ENCODE peak calls at places on chromosomes 1 and 21, in seven cellular contexts. V is hepatocyte, J is MM.1S, M is HCT116, G is GM23248, E is OCI-LY7, O is GM23338. W is an unnamed sample.

GRCh38 chr1:113912594-113913311 is 7.6 kb downstream of the DCLRE1B start:
- DNase-seq in V (peak; percentile 16), J (no peak), M (no peak), G (peak; percentile 67), E (no peak), O (no peak), W (no peak)

GRCh38 chr1:51482881-51483280 is 36.2 kb downstream of the EPS15 start:
- DNase-seq in V (no peak), J (no peak), M (no peak), G (peak; percentile 37), E (no peak), O (no peak), W (no peak)

GRCh38 chr1:245704765-245705164 is 550.0 kb downstream of the KIF26B start:
- DNase-seq in V (no peak), J (no peak), M (no peak), G (peak; percentile 65), E (no peak), O (no peak), W (no peak)

GRCh38 chr1:151346082-151346768 is 827 bp downstream of the RFX5 start:
- DNase-seq in V (peak; percentile 10), J (no peak), M (no peak), G (no peak), E (peak; percentile 26), O (peak; percentile 3), W (no peak)

GRCh38 chr1:201119826-201120225 is 7.2 kb downstream of the ASCL5 start:
- DNase-seq in V (no peak), J (no peak), M (no peak), G (no peak), E (peak; percentile 52), O (no peak), W (no peak)

GRCh38 chr1:211985556-211986264 is 49.6 kb downstream of the INTS7 start:
- DNase-seq in V (peak; percentile 21), J (peak; percentile 15), M (no peak), G (no peak), E (no peak), O (no peak), W (no peak)

GRCh38 chr1:225467193-225468020 is 39.6 kb upstream of the LBR start:
- DNase-seq in V (no peak), J (peak; percentile 91), M (no peak), G (no peak), E (peak; percentile 96), O (no peak), W (no peak)

GRCh38 chr21:37198989-37199924 is 67.9 kb downstream of the VPS26C start:
- DNase-seq in V (no peak), J (no peak), M (peak; percentile 66), G (peak; percentile 41), E (no peak), O (no peak), W (no peak)

GRCh38 chr1:155261401-155261887 is 716 bp downstream of the SCAMP3 start:
- DNase-seq in V (no peak), J (peak; percentile 45), M (no peak), G (peak; percentile 50), E (peak; percentile 57), O (no peak), W (no peak)

GRCh38 chr1:201061049-201061448 is 37.5 kb upstream of the KIF21B start:
- DNase-seq in V (no peak), J (no peak), M (no peak), G (no peak), E (no peak), O (no peak), W (no peak)

GRCh38 chr1:216350186-216350585 is 73.1 kb downstream of the USH2A start:
- DNase-seq in V (no peak), J (no peak), M (no peak), G (no peak), E (no peak), O (no peak), W (no peak)

GRCh38 chr1:239044829-239045228 is 341.5 kb upstream of the CHRM3 start:
- DNase-seq in V (no peak), J (no peak), M (no peak), G (no peak), E (no peak), O (no peak), W (no peak)

GRCh38 chr21:46376856-46377453 is 53.0 kb downstream of the PCNT start:
- DNase-seq in V (no peak), J (no peak), M (no peak), G (no peak), E (no peak), O (no peak), W (no peak)

GRCh38 chr1:231691618-231692259 is 65.1 kb downstream of the DISC1 start:
- DNase-seq in V (peak; percentile 48), J (no peak), M (peak; percentile 15), G (no peak), E (no peak), O (peak; percentile 78), W (peak; percentile 64)

GRCh38 chr21:26818911-26819310 is 26.3 kb downstream of the ADAMTS1 start:
- DNase-seq in V (no peak), J (no peak), M (no peak), G (no peak), E (no peak), O (no peak), W (peak; percentile 16)

GRCh38 chr1:202858306-202858705 is 30.6 kb downstream of the RABIF start:
- DNase-seq in V (peak; percentile 41), J (no peak), M (no peak), G (peak; percentile 74), E (no peak), O (no peak), W (no peak)

GRCh38 chr1:67735220-67735619 is 50.2 kb downstream of the GADD45A start:
- DNase-seq in V (no peak), J (no peak), M (no peak), G (peak; percentile 45), E (no peak), O (no peak), W (no peak)
- H3K4me1 ChIP-seq in V (peaks cover 5% of the 10 kb centered on the region), J (peaks cover 18% of the 10 kb centered on the region), M (peaks cover 30% of the 10 kb centered on the region), G (peaks cover 28% of the 10 kb centered on the region), E (peaks cover 66% of the 10 kb centered on the region), O (peaks cover 20% of the 10 kb centered on the region), W (peaks cover 19% of the 10 kb centered on the region)

GRCh38 chr21:19343711-19344110 is 940.1 kb upstream of the TMPRSS15 start:
- DNase-seq in V (no peak), J (no peak), M (no peak), G (no peak), E (no peak), O (no peak), W (no peak)
- TF ChIP-seq EZH2phosphoT487 in V (no peak), J (no peak), M (no peak), G (no peak), E (no peak), O (no peak), W (no peak)

GRCh38 chr1:230100932-230101331 is 33.9 kb downstream of the GALNT2 start:
- DNase-seq in V (no peak), J (no peak), M (no peak), G (no peak), E (no peak), O (no peak), W (no peak)

GRCh38 chr1:230101556-230101955 is 34.5 kb downstream of the GALNT2 start:
- DNase-seq in V (no peak), J (no peak), M (no peak), G (no peak), E (no peak), O (no peak), W (no peak)

GRCh38 chr1:230102046-230102445 is 35.0 kb downstream of the GALNT2 start:
- DNase-seq in V (no peak), J (no peak), M (no peak), G (no peak), E (no peak), O (peak; percentile 43), W (no peak)

GRCh38 chr1:230103341-230104173 is 36.5 kb downstream of the GALNT2 start:
- DNase-seq in V (no peak), J (peak; percentile 59), M (no peak), G (peak; percentile 63), E (no peak), O (no peak), W (no peak)

DNA sequence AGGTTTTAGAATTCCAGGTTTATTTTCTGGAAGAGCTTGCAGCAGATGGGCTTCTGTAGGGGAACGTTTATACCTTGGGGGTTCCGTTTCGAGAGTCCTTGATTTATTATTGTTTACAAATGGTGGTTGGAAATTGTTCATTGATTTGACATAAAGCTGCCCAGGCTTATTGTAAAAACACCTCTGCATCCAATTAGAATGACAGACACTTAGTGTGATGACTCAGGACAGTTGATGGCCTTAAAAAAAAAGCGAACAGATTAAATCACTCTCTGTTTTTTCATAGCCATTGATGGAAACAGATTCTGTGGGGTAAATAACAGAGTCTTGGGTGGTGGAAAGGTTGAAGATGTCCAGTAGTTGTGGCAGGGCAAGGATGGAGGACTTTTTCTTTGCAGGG is 35.4 kb downstream of the GALNT2 start:
- DNase-seq in V (no peak), J (no peak), M (no peak), G (no peak), E (no peak), O (no peak), W (no peak)
- H3K4me1 ChIP-seq in V (peaks cover 37% of the 10 kb centered on the region), J (peaks cover 48% of the 10 kb centered on the region), M (peaks cover 49% of the 10 kb centered on the region), G (peaks cover 48% of the 10 kb centered on the region), E (peaks cover 58% of the 10 kb centered on the region), O (peaks cover 42% of the 10 kb centered on the region), W (peaks cover 40% of the 10 kb centered on the region)

GRCh38 chr1:169623132-169623926 is 6.6 kb downstream of the SELP start:
- DNase-seq in V (no peak), J (no peak), M (no peak), G (no peak), E (no peak), O (no peak), W (no peak)
- TF ChIP-seq EZH2phosphoT487 in V (no peak), J (no peak), M (no peak), G (no peak), E (no peak), O (no peak), W (no peak)

DNA sequence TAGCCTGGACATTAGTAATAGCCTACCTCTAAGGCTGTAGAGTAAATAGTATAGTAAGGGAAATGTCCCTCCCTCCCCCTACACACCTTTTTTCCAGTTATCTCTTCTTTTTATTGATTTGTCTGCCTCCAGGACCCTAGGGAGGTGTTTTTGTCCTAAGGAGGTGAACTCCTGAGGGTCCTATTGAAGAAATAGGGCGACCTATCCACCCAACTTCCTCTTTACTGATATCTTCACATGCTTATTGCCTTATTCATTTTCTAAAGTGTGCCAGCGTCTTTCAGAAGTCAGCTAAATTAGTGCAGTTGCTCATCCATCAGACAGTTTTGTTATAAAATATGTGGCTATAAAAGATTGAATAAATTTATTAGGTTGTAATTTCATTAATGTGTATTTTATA is 5.9 kb downstream of the BACH1 start:
- DNase-seq in V (no peak), J (no peak), M (no peak), G (no peak), E (no peak), O (no peak), W (no peak)
- H3K4me1 ChIP-seq in V (peaks cover 56% of the 10 kb centered on the region), J (peaks cover 22% of the 10 kb centered on the region), M (peaks cover 13% of the 10 kb centered on the region), G (peaks cover 81% of the 10 kb centered on the region), E (peaks cover 59% of the 10 kb centered on the region), O (peaks cover 57% of the 10 kb centered on the region), W (peaks cover 12% of the 10 kb centered on the region)

DNA sequence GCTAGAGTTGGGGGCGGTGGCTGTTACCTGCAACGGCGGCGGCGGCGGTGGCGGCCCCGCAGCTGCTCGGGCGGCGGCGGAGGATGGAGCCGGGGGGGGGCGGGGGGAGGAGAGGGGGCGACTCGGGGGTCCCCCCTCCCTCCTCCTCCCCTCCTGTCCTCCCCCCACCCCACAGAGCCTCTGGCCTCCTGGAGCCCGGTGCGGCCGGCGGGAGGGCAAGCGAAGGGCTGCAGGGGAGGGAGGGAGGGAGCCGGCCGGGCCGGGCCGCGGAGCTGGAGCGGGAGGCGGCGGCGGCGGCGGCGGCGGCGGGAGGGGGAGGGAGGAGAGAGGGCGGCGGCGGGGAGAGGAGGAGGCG is at the start of gene AKT3:
- DNase-seq in V (peak; percentile 83), J (no peak), M (no peak), G (no peak), E (no peak), O (peak; percentile 84), W (peak; percentile 91)
- TF ChIP-seq EZH2phosphoT487 in V (no peak), J (no peak), M (no peak), G (no peak), E (no peak), O (no peak), W (no peak)

GRCh38 chr1:42748021-42748420 is 8.0 kb upstream of the CLDN19 start:
- DNase-seq in V (no peak), J (no peak), M (no peak), G (no peak), E (no peak), O (no peak), W (no peak)
- H3K4me1 ChIP-seq in V (peaks cover 5% of the 10 kb centered on the region), J (no peaks in the 10 kb centered on the region), M (no peaks in the 10 kb centered on the region), G (peaks cover 4% of the 10 kb centered on the region), E (no peaks in the 10 kb centered on the region), O (no peaks in the 10 kb centered on the region), W (no peaks in the 10 kb centered on the region)